ENCODE peak calls at places on chromosome 2, in six cellular contexts. F is fibroblast of the aortic adventitia, Q is AG09309, P is coronary artery, G is tibial nerve, B is psoas muscle. Z is an unnamed sample.

GRCh38 chr2:74130211-74130995 is 17.3 kb downstream of the BOLA3 start:
- DNase-seq in B (no peak), G (no peak), Q (no peak), F (no peak), P (no peak), Z (no peak)

GRCh38 chr2:166158546-166158945 is 30.7 kb upstream of the SCN1A start:
- DNase-seq in F (peak), B (no peak), P (no peak), Q (no peak), G (no peak), Z (no peak)

GRCh38 chr2:48873676-48874075 is 118.2 kb upstream of the LHCGR start:
- DNase-seq in G (no peak), B (no peak), Q (no peak), P (no peak), F (no peak), Z (no peak)

GRCh38 chr2:50995610-50996009 is 36.3 kb downstream of the NRXN1 start:
- DNase-seq in F (peak), P (no peak), B (peak), Q (no peak), G (no peak), Z (no peak)

GRCh38 chr2:186098821-186099220 is 360.2 kb downstream of the FSIP2 start:
- DNase-seq in B (no peak), F (peak), Q (no peak), P (no peak), G (no peak), Z (no peak)

GRCh38 chr2:164717000-164717597 is 95.8 kb upstream of the GRB14 start:
- DNase-seq in P (no peak), F (peak), G (peak), Q (no peak), B (no peak), Z (no peak)

GRCh38 chr2:223846524-223846923 is 9.1 kb upstream of the AP1S3 start:
- DNase-seq in B (no peak), F (peak), Q (peak), G (no peak), P (no peak), Z (peak)

GRCh38 chr2:134246154-134246874 is 7.6 kb upstream of the MGAT5 start:
- DNase-seq in P (no peak), Q (no peak), G (no peak), F (no peak), B (no peak), Z (no peak)

GRCh38 chr2:7209776-7210555 is 292.8 kb downstream of the RNF144A start:
- DNase-seq in G (no peak), Q (no peak), P (no peak), B (no peak), F (peak), Z (no peak)

GRCh38 chr2:212842544-212843185 is 304.1 kb upstream of the ERBB4 start:
- DNase-seq in P (no peak), F (peak), Q (peak), B (no peak), G (no peak), Z (no peak)

GRCh38 chr2:212845941-212846340 is 305.5 kb downstream of the IKZF2 start:
- DNase-seq in G (no peak), P (no peak), F (peak), Q (peak), B (no peak), Z (no peak)

GRCh38 chr2:212841426-212841825 is 302.8 kb upstream of the ERBB4 start:
- DNase-seq in Q (no peak), F (no peak), P (no peak), B (no peak), G (no peak), Z (no peak)

DNA sequence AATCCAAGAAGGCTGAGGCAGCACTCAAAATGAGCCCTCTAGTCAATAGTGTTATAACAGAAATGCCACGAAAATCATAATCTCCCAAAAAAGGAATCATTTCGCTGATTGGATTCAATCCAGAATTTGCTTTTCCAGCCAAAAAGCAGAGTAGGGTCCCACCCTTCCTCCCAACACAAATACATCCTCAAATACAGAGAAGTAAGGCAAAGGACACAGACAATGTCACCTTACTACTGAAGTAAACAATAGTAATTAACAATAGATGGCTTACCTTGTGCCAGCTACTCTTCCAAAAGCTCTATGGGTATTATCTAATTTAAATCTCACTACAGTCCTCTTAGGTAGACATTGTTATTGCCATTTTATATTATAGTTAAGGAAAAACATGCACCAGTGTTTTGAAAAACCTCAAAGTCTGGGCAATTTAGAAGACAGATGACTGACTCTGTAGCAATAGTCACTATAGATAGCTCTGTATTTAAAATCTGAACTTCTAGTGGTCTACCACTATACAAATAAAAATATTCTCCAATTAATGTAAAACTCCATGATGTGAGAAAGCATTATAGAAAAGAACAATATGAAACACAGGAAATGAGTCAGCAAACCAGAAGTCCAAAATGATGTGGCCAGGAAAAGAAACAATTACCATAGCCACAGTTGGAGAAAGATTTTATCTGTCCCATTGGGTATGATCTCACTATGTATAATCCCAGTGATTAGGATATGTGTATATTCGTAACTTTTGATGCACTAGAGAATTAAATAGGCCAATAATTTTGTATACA is 305.0 kb upstream of the ERBB4 start:
- DNase-seq in G (no peak), Q (peak), B (no peak), P (no peak), F (peak), Z (no peak)
- H3K4me3 ChIP-seq in G (no peak), Q (no peak), B (no peak), P (no peak), F (no peak), Z (no peak)

DNA sequence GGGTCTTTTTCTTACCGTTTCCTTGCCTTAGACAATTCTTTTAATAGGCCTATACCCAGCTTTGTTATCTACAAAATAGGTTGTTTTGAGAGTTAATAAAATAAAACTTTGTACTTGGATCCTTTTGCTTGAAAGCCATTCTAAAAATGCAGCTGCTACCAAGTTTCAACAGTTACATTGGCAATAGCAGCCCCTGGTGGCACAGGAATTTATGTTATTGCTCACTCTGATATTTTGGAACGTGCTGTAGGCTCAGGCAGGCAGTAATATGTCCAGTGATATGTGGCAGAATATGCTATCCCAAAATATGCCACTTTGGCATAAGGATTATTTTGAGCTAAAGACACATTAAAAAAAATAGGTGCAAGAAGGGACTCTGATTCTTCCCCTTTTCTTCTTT is 6.7 kb upstream of the COMMD1 start:
- DNase-seq in G (no peak), F (peak), B (no peak), Q (no peak), P (no peak), Z (no peak)
- TF ChIP-seq CTCF in G (no peak), F (peak), B (no peak), Q (peak), P (no peak), Z (peak)

GRCh38 chr2:110691612-110692258 is 13.9 kb upstream of the BUB1 start:
- DNase-seq in P (no peak), F (no peak), G (no peak), Q (no peak), B (no peak), Z (no peak)
- H3K4me3 ChIP-seq in P (no peak), F (no peak), G (no peak), Q (no peak), B (no peak), Z (no peak)

GRCh38 chr2:236576053-236576452 is 6.4 kb downstream of the ACKR3 start:
- DNase-seq in B (no peak), F (peak), P (no peak), Q (no peak), G (no peak), Z (no peak)
- TF ChIP-seq CTCF in B (no peak), F (no peak), P (no peak), Q (no peak), G (peak), Z (no peak)

GRCh38 chr2:28754321-28754720 is 2.7 kb downstream of the PPP1CB start:
- DNase-seq in Q (no peak), B (no peak), G (no peak), P (no peak), F (peak), Z (no peak)
- H3K4me3 ChIP-seq in Q (no peak), B (peak), G (no peak), P (peak), F (peak), Z (peak)

GRCh38 chr2:27653397-27653796 is 10.0 kb downstream of the SUPT7L start:
- DNase-seq in B (no peak), G (no peak), P (no peak), F (no peak), Q (no peak), Z (peak)

GRCh38 chr2:27652341-27652740 is 11.1 kb downstream of the SUPT7L start:
- DNase-seq in F (no peak), G (no peak), P (no peak), Q (no peak), B (no peak), Z (no peak)

GRCh38 chr2:27652790-27653189 is 10.6 kb downstream of the SUPT7L start:
- DNase-seq in Q (no peak), G (no peak), F (no peak), B (no peak), P (no peak), Z (no peak)

GRCh38 chr2:27651056-27651455 is 12.4 kb downstream of the SUPT7L start:
- DNase-seq in G (no peak), Q (no peak), P (no peak), F (no peak), B (no peak), Z (no peak)

GRCh38 chr2:27655155-27655951 is 8.1 kb downstream of the SUPT7L start:
- DNase-seq in G (no peak), F (peak), B (no peak), P (no peak), Q (no peak), Z (no peak)
- TF ChIP-seq CTCF in G (no peak), F (no peak), B (no peak), P (no peak), Q (no peak), Z (no peak)

DNA sequence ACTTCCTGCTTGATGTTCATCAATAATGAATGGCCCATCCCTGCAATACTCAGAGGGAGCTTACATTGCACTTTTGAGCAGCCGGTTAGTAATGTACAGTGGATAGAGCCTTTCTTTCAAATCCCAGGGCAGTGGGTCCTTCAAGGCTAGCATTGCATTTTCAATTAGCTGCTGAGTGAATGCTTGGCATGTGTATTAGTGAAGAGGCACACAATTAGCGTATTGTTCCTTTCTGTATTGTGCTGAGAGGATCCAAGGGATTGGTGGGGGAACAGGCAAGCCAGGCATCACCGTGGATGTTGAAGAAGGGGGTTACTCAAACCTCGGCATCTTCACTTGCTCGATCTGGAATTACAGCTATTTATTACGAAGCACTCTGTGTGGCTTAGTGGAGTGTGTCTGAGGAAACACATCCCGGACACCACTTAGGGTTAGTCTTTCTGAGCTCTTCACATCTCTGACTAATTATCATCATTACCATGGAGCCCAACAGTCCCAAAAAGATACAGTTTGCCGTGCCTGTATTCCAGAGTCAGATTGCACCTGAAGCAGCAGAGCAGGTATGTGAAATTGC is at the start of gene PPP1R1C:
- DNase-seq in G (no peak), P (no peak), Q (no peak), B (no peak), F (no peak), Z (no peak)
- H3K4me3 ChIP-seq in G (no peak), P (peak), Q (no peak), B (peak), F (no peak), Z (no peak)